ENCODE peak calls at places on chromosomes 3 and 15, in ten cellular contexts. J is T-helper 2 cell, G is NCI-H524, N is HTR-8/SVneo, C is sciatic nerve, W is COR-L47, Z is HEK293T, T is cardiac fibroblast, O is GM20000, E is brain microvascular endothelial cell. A is an unnamed sample.

GRCh38 chr3:58383904-58384303 is 49.7 kb downstream of the PDHB start:
- DNase-seq in J (no peak), G (no peak), N (peak), C (no peak), W (no peak), Z (no peak), T (peak), O (no peak), E (peak), A (no peak)

GRCh38 chr15:57440799-57441198 is 64.5 kb downstream of the CGNL1 start:
- DNase-seq in J (no peak), G (no peak), N (peak), C (no peak), W (no peak), Z (no peak), T (peak), O (no peak), E (peak), A (peak)

GRCh38 chr3:550481-550880 is 353.9 kb downstream of the CHL1 start:
- DNase-seq in J (no peak), G (peak), N (no peak), C (no peak), W (no peak), Z (no peak), T (no peak), O (no peak), E (no peak), A (no peak)

GRCh38 chr3:61637088-61638051 is 76.0 kb downstream of the PTPRG start:
- DNase-seq in J (no peak), G (no peak), N (peak), C (no peak), W (no peak), Z (no peak), T (peak), O (peak), E (peak), A (peak)

GRCh38 chr3:104614564-104614963 is 752.1 kb upstream of the ALCAM start:
- DNase-seq in J (no peak), G (no peak), N (no peak), C (no peak), W (peak), Z (no peak), T (no peak), O (no peak), E (no peak), A (no peak)

GRCh38 chr3:32137870-32138269 is 31.4 kb downstream of the GPD1L start:
- DNase-seq in J (no peak), G (no peak), N (no peak), C (no peak), W (no peak), Z (no peak), T (no peak), O (no peak), E (no peak), A (no peak)

GRCh38 chr15:58564967-58565366 is 133.2 kb downstream of the LIPC start:
- DNase-seq in J (no peak), G (peak), N (no peak), C (peak), W (no peak), Z (no peak), T (no peak), O (no peak), E (no peak), A (no peak)

GRCh38 chr3:17442332-17443049 is 299.9 kb downstream of the TBC1D5 start:
- DNase-seq in J (no peak), G (no peak), N (no peak), C (no peak), W (no peak), Z (no peak), T (peak), O (no peak), E (peak), A (no peak)